ENCODE peak calls at places on chromosome 21, in eight cellular contexts. M is endothelial cell, E is heart right ventricle, Q is brain microvascular endothelial cell, G is astrocyte of the spinal cord, R is fibroblast of lung, C is AG04450, K is OCI-LY7. H is an unnamed sample.

GRCh38 chr21:17931080-17931479 is 111.9 kb upstream of the C21orf91 start:
- DNase-seq in M (no peak), E (no peak), Q (no peak), G (no peak), R (no peak), C (no peak), K (peak; percentile 72), H (no peak)

GRCh38 chr21:32463367-32463766 is 50.9 kb downstream of the EVA1C start:
- DNase-seq in M (no peak), E (no peak), Q (peak; percentile 81), G (peak; percentile 62), R (peak; percentile 88), C (no peak), K (no peak), H (no peak)

GRCh38 chr21:30839304-30839703 is 9.7 kb upstream of the KRTAP7-1 start:
- DNase-seq in M (peak; percentile 60), E (no peak), Q (peak; percentile 4), G (no peak), R (no peak), C (no peak), K (peak; percentile 7), H (peak; percentile 33)

GRCh38 chr21:38712076-38712475 is 93.7 kb upstream of the ETS2 start:
- DNase-seq in M (peak; percentile 44), E (no peak), Q (peak; percentile 23), G (peak; percentile 41), R (peak; percentile 36), C (no peak), K (peak; percentile 22), H (no peak)

GRCh38 chr21:18617291-18617690 is 213.7 kb upstream of the TMPRSS15 start:
- DNase-seq in M (no peak), E (no peak), Q (no peak), G (no peak), R (no peak), C (no peak), K (no peak), H (no peak)

GRCh38 chr21:26124421-26124833 is 46.1 kb downstream of the APP start:
- DNase-seq in M (no peak), E (no peak), Q (peak; percentile 60), G (peak; percentile 39), R (peak; percentile 64), C (no peak), K (no peak), H (no peak)

GRCh38 chr21:41295721-41296254 is 20.8 kb upstream of the FAM3B start:
- DNase-seq in M (no peak), E (no peak), Q (no peak), G (no peak), R (no peak), C (no peak), K (no peak), H (no peak)

GRCh38 chr21:42208801-42209490 is 10.0 kb upstream of the ABCG1 start:
- DNase-seq in M (no peak), E (no peak), Q (no peak), G (no peak), R (no peak), C (no peak), K (no peak), H (no peak)

GRCh38 chr21:21200939-21201610 is 202.9 kb downstream of the NCAM2 start:
- DNase-seq in M (no peak), E (no peak), Q (peak; percentile 2), G (no peak), R (peak; percentile 30), C (no peak), K (no peak), H (no peak)

GRCh38 chr21:42406201-42406601 is 2.5 kb downstream of the UBASH3A start:
- DNase-seq in M (no peak), E (no peak), Q (no peak), G (no peak), R (no peak), C (no peak), K (peak; percentile 13), H (no peak)

GRCh38 chr21:31479714-31480113 is 135.7 kb upstream of the TIAM1 start:
- DNase-seq in M (no peak), E (no peak), Q (no peak), G (no peak), R (no peak), C (no peak), K (no peak), H (no peak)

GRCh38 chr21:17340081-17340480 is 172.8 kb upstream of the CXADR start:
- DNase-seq in M (no peak), E (no peak), Q (no peak), G (no peak), R (no peak), C (no peak), K (no peak), H (no peak)

GRCh38 chr21:32359719-32360260 is 33.0 kb downstream of the URB1 start:
- DNase-seq in M (no peak), E (no peak), Q (no peak), G (no peak), R (no peak), C (no peak), K (peak; percentile 7), H (no peak)

GRCh38 chr21:42262826-42263225 is 43.9 kb downstream of the ABCG1 start:
- DNase-seq in M (peak; percentile 59), E (peak; percentile 84), Q (no peak), G (no peak), R (no peak), C (no peak), K (no peak), H (no peak)

GRCh38 chr21:35196128-35196527 is 147.0 kb upstream of the RUNX1 start:
- DNase-seq in M (no peak), E (no peak), Q (no peak), G (no peak), R (no peak), C (no peak), K (no peak), H (no peak)
- TF ChIP-seq CTCF in M (no peak), E (no peak), Q (no peak), G (no peak), R (no peak), C (no peak), K (no peak), H (no peak)

GRCh38 chr21:28337319-28337718 is 655.4 kb downstream of the LTN1 start:
- DNase-seq in M (no peak), E (no peak), Q (no peak), G (peak; percentile 71), R (peak; percentile 44), C (peak; percentile 34), K (peak; percentile 42), H (no peak)
- TF ChIP-seq CTCF in M (no peak), E (peak; percentile 19), Q (peak; percentile 25), G (peak; percentile 44), R (peak; percentile 8), C (peak; percentile 50), K (peak; percentile 68), H (peak; percentile 48)

GRCh38 chr21:15242906-15243305 is 178.1 kb upstream of the NRIP1 start:
- DNase-seq in M (no peak), E (no peak), Q (no peak), G (no peak), R (no peak), C (no peak), K (no peak), H (no peak)

GRCh38 chr21:15243356-15243755 is 178.6 kb upstream of the NRIP1 start:
- DNase-seq in M (no peak), E (no peak), Q (no peak), G (no peak), R (no peak), C (no peak), K (no peak), H (no peak)

GRCh38 chr21:15247613-15248012 is 182.8 kb upstream of the NRIP1 start:
- DNase-seq in M (no peak), E (no peak), Q (no peak), G (no peak), R (no peak), C (no peak), K (no peak), H (no peak)

GRCh38 chr21:15240846-15241245 is 176.0 kb upstream of the NRIP1 start:
- DNase-seq in M (no peak), E (no peak), Q (no peak), G (no peak), R (peak; percentile 23), C (no peak), K (no peak), H (no peak)

GRCh38 chr21:15241997-15242767 is 177.4 kb upstream of the NRIP1 start:
- DNase-seq in M (no peak), E (no peak), Q (no peak), G (no peak), R (peak; percentile 29), C (no peak), K (no peak), H (no peak)
- TF ChIP-seq CTCF in M (no peak), E (no peak), Q (no peak), G (no peak), R (no peak), C (no peak), K (no peak), H (no peak)

DNA sequence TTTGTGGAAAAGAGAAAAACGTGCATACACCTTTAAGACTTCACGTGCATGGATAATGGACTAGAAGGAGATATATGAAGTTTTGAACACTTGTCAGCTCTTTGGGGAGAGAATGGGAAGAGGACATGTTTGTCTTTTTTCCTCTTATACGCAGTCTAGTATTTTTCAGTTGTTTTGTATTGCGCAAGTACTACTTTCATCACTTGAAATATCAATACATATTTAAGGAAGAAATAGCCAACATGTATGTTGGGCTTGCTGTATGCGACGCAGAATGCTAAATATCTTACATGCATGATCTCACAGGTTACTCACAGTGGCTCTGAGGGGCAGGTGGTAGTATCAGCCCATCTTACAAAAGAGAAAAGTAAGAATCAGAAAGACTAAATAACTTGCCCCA is 176.5 kb upstream of the RUNX1 start:
- DNase-seq in M (no peak), E (no peak), Q (no peak), G (no peak), R (no peak), C (no peak), K (no peak), H (no peak)
- TF ChIP-seq CTCF in M (no peak), E (no peak), Q (no peak), G (no peak), R (no peak), C (no peak), K (no peak), H (no peak)

DNA sequence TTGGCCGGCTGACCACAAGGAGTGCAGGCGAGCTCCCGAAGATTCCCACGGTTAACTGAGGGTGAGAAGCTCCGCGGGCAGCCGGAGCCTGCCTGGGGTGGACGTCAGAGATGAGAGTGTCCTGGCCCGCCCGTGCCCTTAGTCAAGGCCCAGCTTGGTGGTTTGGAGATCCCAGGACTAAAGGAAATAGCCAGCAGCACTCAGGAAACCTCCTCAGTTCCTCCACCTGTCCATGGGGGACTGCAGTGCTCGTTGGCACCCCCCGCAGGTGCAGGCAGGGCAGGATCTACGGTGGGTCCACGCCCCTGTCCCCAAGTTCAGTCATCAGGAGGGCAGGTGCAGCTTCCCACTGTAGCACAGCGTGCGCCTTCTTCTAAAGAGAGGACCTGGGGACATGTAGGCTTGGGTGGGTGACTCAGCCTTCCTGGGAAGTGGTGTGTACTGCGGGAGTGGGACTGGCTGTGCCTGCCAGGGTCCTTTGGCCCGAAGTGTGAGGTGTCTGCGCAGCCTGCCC is 32.5 kb downstream of the SLX9 start:
- DNase-seq in M (no peak), E (no peak), Q (no peak), G (no peak), R (no peak), C (no peak), K (no peak), H (no peak)
- TF ChIP-seq CTCF in M (no peak), E (no peak), Q (no peak), G (no peak), R (no peak), C (no peak), K (peak; percentile 45), H (no peak)